ENCODE peak calls at places on chromosomes 1 and 21, in five cellular contexts. X is fibroblast of mammary gland, S is fibroblast of lung, I is choroid plexus epithelial cell, F is AG04450. Y is an unnamed sample.
A peak's percentile ranks its signal among the peaks of the same experiment; 100 is the strongest.

GRCh38 chr1:200224315-200224714 is 185.5 kb downstream of the ZNF281 start:
- DNase-seq in F (no peak), S (peak; percentile 96), X (peak; percentile 62), I (peak; percentile 25), Y (no peak)

GRCh38 chr1:41492341-41492848 is 7.9 kb upstream of the EDN2 start:
- DNase-seq in X (peak; percentile 33), I (no peak), F (no peak), S (peak; percentile 41), Y (no peak)

GRCh38 chr1:114100148-114100547 is 53.5 kb downstream of the SYT6 start:
- DNase-seq in X (no peak), S (no peak), I (no peak), F (no peak), Y (no peak)

GRCh38 chr1:41813755-41814694 is 104.7 kb downstream of the HIVEP3 start:
- DNase-seq in F (no peak), X (peak; percentile 40), I (no peak), S (no peak), Y (no peak)

GRCh38 chr1:41919764-41920397 is 1.2 kb upstream of the HIVEP3 start:
- DNase-seq in I (no peak), F (no peak), S (peak; percentile 57), X (no peak), Y (no peak)

GRCh38 chr1:77134359-77134758 is 84.9 kb downstream of the PIGK start:
- DNase-seq in S (no peak), X (peak; percentile 31), F (no peak), I (peak; percentile 27), Y (no peak)

GRCh38 chr1:178724734-178725602 is at the start of gene RALGPS2:
- DNase-seq in I (peak; percentile 70), S (peak; percentile 74), F (no peak), X (peak; percentile 57), Y (no peak)

GRCh38 chr1:207282496-207283380 is 38.7 kb upstream of the CD55 start:
- DNase-seq in I (peak; percentile 66), S (peak; percentile 67), F (no peak), X (no peak), Y (no peak)

GRCh38 chr1:84247425-84248220 is 53.9 kb upstream of the SAMD13 start:
- DNase-seq in I (peak; percentile 91), X (peak; percentile 49), S (peak; percentile 97), F (peak; percentile 76), Y (peak; percentile 89)

GRCh38 chr1:240254778-240255291 is 163.2 kb downstream of the FMN2 start:
- DNase-seq in S (no peak), F (no peak), I (no peak), X (no peak), Y (no peak)

GRCh38 chr1:110068646-110069301 is 1.7 kb downstream of the ALX3 start:
- DNase-seq in S (no peak), X (no peak), F (no peak), I (no peak), Y (no peak)

GRCh38 chr1:223733898-223734852 is 21.8 kb downstream of the CAPN2 start:
- DNase-seq in F (no peak), X (no peak), S (no peak), I (no peak), Y (peak; percentile 69)

GRCh38 chr1:80846966-80847365 is 953.8 kb upstream of the ADGRL2 start:
- DNase-seq in I (no peak), F (peak; percentile 3), S (no peak), X (no peak), Y (no peak)

GRCh38 chr1:91511386-91511785 is 10.7 kb downstream of the CDC7 start:
- DNase-seq in X (peak; percentile 74), S (peak; percentile 41), I (peak; percentile 72), F (no peak), Y (no peak)

GRCh38 chr1:235100124-235100801 is 28.4 kb downstream of the TOMM20 start:
- DNase-seq in F (no peak), S (no peak), I (peak; percentile 49), X (peak; percentile 50), Y (no peak)

GRCh38 chr1:155018617-155019348 is 14.8 kb downstream of the DCST2 start:
- DNase-seq in X (peak; percentile 35), I (no peak), S (no peak), F (no peak), Y (no peak)

GRCh38 chr1:2470290-2471158 is 5.6 kb upstream of the PLCH2 start:
- DNase-seq in F (no peak), S (no peak), X (no peak), I (no peak), Y (no peak)

GRCh38 chr1:35220976-35221375 is 28.0 kb upstream of the SFPQ start:
- DNase-seq in S (peak; percentile 10), F (no peak), X (peak; percentile 23), I (peak; percentile 46), Y (no peak)

GRCh38 chr1:209383422-209383821 is 200.1 kb upstream of the CAMK1G start:
- DNase-seq in F (no peak), I (no peak), X (no peak), S (no peak), Y (no peak)

GRCh38 chr21:42467613-42467983 is 28.4 kb downstream of the RSPH1 start:
- DNase-seq in X (no peak), S (no peak), F (no peak), I (no peak), Y (no peak)

GRCh38 chr1:53949023-53949611 is 3.0 kb downstream of the LRRC42 start:
- DNase-seq in X (peak; percentile 58), S (peak; percentile 41), I (peak; percentile 75), F (no peak), Y (no peak)

GRCh38 chr1:113868387-113869083 is 3.0 kb downstream of the PTPN22 start:
- DNase-seq in I (no peak), X (peak; percentile 73), F (no peak), S (peak; percentile 76), Y (no peak)

GRCh38 chr1:89311757-89312156 is 39.1 kb upstream of the GBP5 start:
- DNase-seq in S (no peak), X (peak; percentile 2), I (peak; percentile 51), F (no peak), Y (no peak)
- TF ChIP-seq CTCF in S (no peak), X (no peak), I (no peak), F (no peak), Y (no peak)

GRCh38 chr1:67097305-67097704 is 37.5 kb downstream of the C1orf141 start:
- DNase-seq in S (no peak), X (no peak), I (no peak), F (no peak), Y (no peak)
- H3K4me3 ChIP-seq in S (no peak overlapping the region), X (no peak overlapping the region), I (no peak overlapping the region), F (no peak overlapping the region), Y (no peak overlapping the region)

GRCh38 chr1:119647734-119648619 is at the start of gene ZNF697:
- DNase-seq in I (peak; percentile 96), F (peak; percentile 95), S (peak; percentile 98), X (peak; percentile 97), Y (peak; percentile 95)
- TF ChIP-seq CTCF in I (peak; percentile 49), F (peak; percentile 59), S (peak; percentile 32), X (peak; percentile 25), Y (peak; percentile 55)

GRCh38 chr1:185342017-185342416 is 25.0 kb upstream of the IVNS1ABP start:
- DNase-seq in X (no peak), S (no peak), F (no peak), I (no peak), Y (no peak)
- H3K4me3 ChIP-seq in X (no peak overlapping the region), S (no peak overlapping the region), F (no peak overlapping the region), I (no peak overlapping the region), Y (no peak overlapping the region)

GRCh38 chr21:41465176-41465781 is 39.2 kb downstream of the MX1 start:
- DNase-seq in F (no peak), I (no peak), X (no peak), S (no peak), Y (no peak)
- TF ChIP-seq CTCF in F (no peak), I (no peak), X (no peak), S (no peak), Y (no peak)

Y was measured in LNCaP clone FGC.